ENCODE peak calls at places on chromosomes 16 and 17, in seven cellular contexts. Z is retinal pigment epithelial cell, O is left ventricle myocardium inferior, M is dorsolateral prefrontal cortex, D is fibroblast of lung, B is GM12865, R is astrocyte of the spinal cord. A is an unnamed sample.

GRCh38 chr17:46741122-46741725 is 77.3 kb downstream of the WNT3 start:
- DNase-seq in Z (no peak), M (no peak), O (no peak), B (no peak), D (no peak), R (no peak), A (no peak)

GRCh38 chr17:41530062-41531048 is 2.2 kb upstream of the KRT19 start:
- DNase-seq in O (no peak), Z (peak; percentile 98), D (peak; percentile 81), M (no peak), R (peak; percentile 87), B (no peak), A (peak; percentile 77)

GRCh38 chr17:61484174-61484573 is 32.0 kb downstream of the TBX4 start:
- DNase-seq in D (no peak), B (no peak), M (no peak), O (no peak), Z (no peak), R (no peak), A (no peak)

GRCh38 chr16:50598256-50598894 is 50.2 kb downstream of the NKD1 start:
- DNase-seq in O (peak; percentile 82), D (no peak), R (no peak), B (no peak), M (peak; percentile 55), Z (no peak), A (no peak)

GRCh38 chr16:59859606-59860402 is 1125.7 kb upstream of the GOT2 start:
- DNase-seq in B (no peak), R (no peak), O (no peak), M (no peak), D (peak; percentile 64), Z (no peak), A (no peak)

GRCh38 chr17:71828182-71828596 is 292.6 kb upstream of the SOX9 start:
- DNase-seq in O (no peak), M (peak; percentile 58), B (no peak), Z (no peak), R (peak; percentile 93), D (no peak), A (no peak)

GRCh38 chr17:51052235-51052634 is 68.4 kb downstream of the SPAG9 start:
- DNase-seq in B (no peak), Z (no peak), O (no peak), R (no peak), M (no peak), D (no peak), A (no peak)

GRCh38 chr16:12395266-12395665 is 408.4 kb downstream of the CPPED1 start:
- DNase-seq in D (no peak), M (no peak), B (no peak), O (no peak), R (peak; percentile 13), Z (no peak), A (no peak)

GRCh38 chr17:61368049-61368831 is 31.4 kb upstream of the TBX2 start:
- DNase-seq in R (no peak), D (no peak), O (no peak), B (no peak), M (no peak), Z (no peak), A (no peak)

GRCh38 chr17:7018331-7018964 is 4.4 kb upstream of the BCL6B start:
- DNase-seq in D (no peak), R (no peak), B (no peak), O (no peak), Z (no peak), M (no peak), A (no peak)

GRCh38 chr17:78237403-78238012 is 6.1 kb downstream of the TMEM235 start:
- DNase-seq in R (no peak), M (peak; percentile 92), B (no peak), O (no peak), D (peak; percentile 26), Z (no peak), A (no peak)

GRCh38 chr17:15967706-15968399 is 22.9 kb downstream of the ADORA2B start:
- DNase-seq in D (no peak), M (no peak), O (no peak), B (no peak), R (no peak), Z (no peak), A (no peak)

GRCh38 chr17:13024526-13025263 is 6.9 kb upstream of the ELAC2 start:
- DNase-seq in B (peak; percentile 65), O (peak; percentile 50), R (peak; percentile 52), Z (peak; percentile 10), D (peak; percentile 60), M (peak; percentile 43), A (no peak)

GRCh38 chr17:32596206-32596605 is 109.4 kb downstream of the CDK5R1 start:
- DNase-seq in R (no peak), O (no peak), Z (no peak), M (no peak), D (no peak), B (no peak), A (no peak)

GRCh38 chr16:17989255-17989654 is 347.3 kb downstream of the NPIPA8 start:
- DNase-seq in D (no peak), M (no peak), Z (no peak), O (no peak), B (no peak), R (no peak), A (no peak)

GRCh38 chr16:27319257-27319965 is 5.6 kb downstream of the IL4R start:
- DNase-seq in M (no peak), B (no peak), D (no peak), O (no peak), Z (no peak), R (no peak), A (no peak)

GRCh38 chr17:33057564-33057963 is 65.9 kb downstream of the SPACA3 start:
- DNase-seq in M (no peak), D (no peak), B (no peak), R (no peak), Z (no peak), O (no peak), A (no peak)

GRCh38 chr16:56964243-56965148 is 2.7 kb downstream of the CETP start:
- DNase-seq in B (peak; percentile 95), M (peak; percentile 47), R (peak; percentile 75), O (peak; percentile 90), Z (peak; percentile 30), D (peak; percentile 92), A (peak; percentile 74)

GRCh38 chr17:80453126-80453979 is 23.1 kb downstream of the NPTX1 start:
- DNase-seq in Z (no peak), D (no peak), M (no peak), O (no peak), B (no peak), R (no peak), A (no peak)
- H3K4me3 ChIP-seq in Z (peak overlapping the region; percentile 65), D (no peak overlapping the region), M (peak overlapping the region; percentile 81), O (peak overlapping the region; percentile 87), B (peak overlapping the region; percentile 89), R (no peak overlapping the region), A (peak overlapping the region; percentile 89)

GRCh38 chr17:80123791-80124190 is 22.4 kb downstream of the GAA start:
- DNase-seq in D (peak; percentile 46), O (no peak), R (peak; percentile 50), M (no peak), Z (no peak), B (no peak), A (no peak)

GRCh38 chr17:80122926-80123505 is 21.6 kb downstream of the GAA start:
- DNase-seq in Z (no peak), D (no peak), O (no peak), R (no peak), B (no peak), M (no peak), A (no peak)

GRCh38 chr17:80125656-80126448 is 21.1 kb downstream of the EIF4A3 start:
- DNase-seq in D (peak; percentile 85), M (no peak), Z (no peak), R (peak; percentile 67), O (no peak), B (no peak), A (no peak)

GRCh38 chr17:80126449-80126715 is 20.5 kb downstream of the EIF4A3 start:
- DNase-seq in Z (no peak), O (no peak), D (peak; percentile 61), B (no peak), R (no peak), M (no peak), A (no peak)

DNA sequence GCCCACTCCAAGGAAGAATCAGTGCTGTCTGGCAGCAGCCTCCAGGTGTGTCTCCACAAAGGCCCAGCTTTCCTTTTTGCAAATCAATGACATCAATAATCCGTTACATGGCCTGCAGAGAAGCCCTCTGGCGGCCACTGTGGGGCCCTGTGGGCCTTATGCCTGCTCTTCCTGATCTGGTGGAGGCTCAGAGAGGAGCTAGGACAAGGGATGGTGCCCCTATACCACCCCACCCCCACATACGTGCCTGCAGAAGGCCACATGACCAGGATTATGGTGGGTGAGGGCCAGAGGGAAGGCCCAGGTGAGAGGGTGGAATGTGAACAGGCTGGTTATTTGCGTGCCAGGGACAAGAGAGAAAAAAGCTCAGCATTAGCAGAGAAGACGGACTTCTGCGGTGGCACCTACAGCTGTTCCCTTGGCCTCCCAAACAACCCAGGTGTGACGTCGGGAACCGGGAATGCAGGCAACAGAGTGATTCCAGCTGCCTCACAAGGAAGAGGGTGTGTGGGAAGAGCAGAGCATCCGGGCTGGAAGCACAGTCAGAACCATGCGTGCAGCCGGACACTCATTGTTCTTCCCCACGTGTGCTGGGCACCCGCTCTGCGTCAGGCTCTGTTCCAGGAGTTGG is 22.5 kb downstream of the EIF4A3 start:
- DNase-seq in M (no peak), Z (no peak), B (peak; percentile 24), R (peak; percentile 20), D (no peak), O (no peak), A (no peak)
- TF ChIP-seq CTCF in M (no peak), Z (peak; percentile 81), B (peak; percentile 41), R (peak; percentile 56), D (peak; percentile 25), O (peak; percentile 14), A (peak; percentile 61)

GRCh38 chr17:9648521-9649110 is 3.3 kb downstream of the USP43 start:
- DNase-seq in Z (no peak), D (no peak), M (no peak), O (no peak), B (no peak), R (no peak), A (no peak)

GRCh38 chr17:9646556-9646905 is 1.2 kb downstream of the USP43 start:
- DNase-seq in O (no peak), B (no peak), R (peak; percentile 14), Z (no peak), M (no peak), D (no peak), A (peak; percentile 6)

GRCh38 chr17:9644910-9645751 is at the start of gene USP43:
- DNase-seq in M (no peak), D (no peak), O (no peak), Z (no peak), R (no peak), B (no peak), A (peak; percentile 12)

GRCh38 chr17:9645858-9646555 is 690 bp downstream of the USP43 start:
- DNase-seq in D (no peak), Z (no peak), O (peak; percentile 24), B (peak; percentile 20), R (peak; percentile 36), M (no peak), A (peak; percentile 16)

DNA sequence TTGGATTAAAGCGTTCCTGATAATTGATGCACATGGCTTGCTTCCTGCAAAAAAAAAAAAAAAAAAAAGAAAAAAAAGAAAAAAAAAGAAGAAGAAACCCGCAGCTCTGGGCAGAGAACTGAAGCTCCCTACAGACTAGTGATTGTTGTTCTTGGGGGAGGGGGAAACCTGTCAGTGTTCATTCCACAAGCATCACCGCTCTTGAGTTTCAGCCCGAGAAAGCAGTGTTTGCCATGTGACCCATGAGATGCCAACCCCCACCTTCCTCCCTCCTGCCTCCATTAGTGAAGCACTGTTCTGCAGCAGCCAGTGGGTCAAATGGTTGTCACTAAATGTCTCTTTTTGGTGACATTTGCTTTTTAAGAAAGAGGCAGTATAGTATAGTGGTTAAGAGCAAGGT is 1.7 kb downstream of the USP43 start:
- DNase-seq in R (no peak), Z (no peak), O (no peak), B (no peak), D (no peak), M (peak; percentile 32), A (peak; percentile 23)
- H3K4me3 ChIP-seq in R (peak overlapping the region; percentile 56), Z (peak overlapping the region; percentile 67), O (no peak overlapping the region), B (no peak overlapping the region), D (no peak overlapping the region), M (peak overlapping the region; percentile 26), A (peak overlapping the region; percentile 79)

GRCh38 chr16:4160663-4161436 is 44.6 kb upstream of the ADCY9 start:
- DNase-seq in Z (no peak), R (no peak), B (no peak), M (no peak), D (no peak), O (no peak), A (no peak)
- TF ChIP-seq CTCF in Z (no peak), R (no peak), B (no peak), M (no peak), D (no peak), O (peak; percentile 11), A (no peak)